ENCODE peak calls at places on chromosomes 7 and 10, in nine cellular contexts. One of them, this sample, is unnamed.

GRCh38 chr10:13233358-13233757 is 816 bp downstream of the UCMA start:
- DNase-seq in GM19239: no peak
- DNase-seq in DMS53: no peak
- DNase-seq in fibroblast of the aortic adventitia: no peak
- DNase-seq in EH: no peak
- DNase-seq in lower lobe of right lung: no peak
- DNase-seq in AG09319: no peak
- DNase-seq in HuH-7.5: no peak
- DNase-seq in H4: no peak
- DNase-seq in this sample: no peak

GRCh38 chr10:122647383-122647968 is 52.2 kb downstream of the C10orf120 start:
- DNase-seq in GM19239: no peak
- DNase-seq in fibroblast of the aortic adventitia: no peak
- DNase-seq in H4: no peak
- DNase-seq in lower lobe of right lung: no peak
- DNase-seq in EH: no peak
- DNase-seq in HuH-7.5: no peak
- DNase-seq in DMS53: no peak
- DNase-seq in AG09319: no peak
- DNase-seq in this sample: no peak

GRCh38 chr10:11908536-11908935 is 85.4 kb downstream of the PROSER2 start:
- DNase-seq in lower lobe of right lung: no peak
- DNase-seq in GM19239: no peak
- DNase-seq in H4: no peak
- DNase-seq in HuH-7.5: no peak
- DNase-seq in DMS53: no peak
- DNase-seq in fibroblast of the aortic adventitia: no peak
- DNase-seq in EH: no peak
- DNase-seq in AG09319: no peak
- DNase-seq in this sample: no peak

GRCh38 chr10:17109475-17110207 is 20.0 kb downstream of the CUBN start:
- DNase-seq in lower lobe of right lung: no peak
- DNase-seq in HuH-7.5: no peak
- DNase-seq in GM19239: no peak
- DNase-seq in AG09319: peak
- DNase-seq in fibroblast of the aortic adventitia: peak
- DNase-seq in EH: peak
- DNase-seq in DMS53: peak
- DNase-seq in H4: peak
- DNase-seq in this sample: no peak

GRCh38 chr7:30173058-30173897 is 38.5 kb downstream of the MTURN start:
- DNase-seq in DMS53: peak
- DNase-seq in HuH-7.5: no peak
- DNase-seq in GM19239: no peak
- DNase-seq in H4: peak
- DNase-seq in EH: peak
- DNase-seq in lower lobe of right lung: peak
- DNase-seq in fibroblast of the aortic adventitia: peak
- DNase-seq in AG09319: peak
- DNase-seq in this sample: peak

GRCh38 chr10:35448687-35449662 is 112.7 kb downstream of the CCNY start:
- DNase-seq in fibroblast of the aortic adventitia: peak
- DNase-seq in EH: no peak
- DNase-seq in H4: no peak
- DNase-seq in DMS53: no peak
- DNase-seq in GM19239: no peak
- DNase-seq in HuH-7.5: no peak
- DNase-seq in lower lobe of right lung: no peak
- DNase-seq in AG09319: no peak
- DNase-seq in this sample: peak

GRCh38 chr10:24462889-24463552 is 254.1 kb downstream of the KIAA1217 start:
- DNase-seq in HuH-7.5: no peak
- DNase-seq in EH: no peak
- DNase-seq in GM19239: no peak
- DNase-seq in fibroblast of the aortic adventitia: peak
- DNase-seq in AG09319: no peak
- DNase-seq in lower lobe of right lung: no peak
- DNase-seq in H4: no peak
- DNase-seq in DMS53: no peak
- DNase-seq in this sample: peak

GRCh38 chr7:105691029-105691691 is 109.9 kb upstream of the EFCAB10 start:
- DNase-seq in GM19239: no peak
- DNase-seq in H4: peak
- DNase-seq in fibroblast of the aortic adventitia: peak
- DNase-seq in HuH-7.5: no peak
- DNase-seq in DMS53: peak
- DNase-seq in lower lobe of right lung: no peak
- DNase-seq in AG09319: peak
- DNase-seq in EH: peak
- DNase-seq in this sample: no peak

GRCh38 chr7:100888529-100888987 is 957 bp downstream of the UFSP1 start:
- DNase-seq in GM19239: no peak
- DNase-seq in HuH-7.5: peak
- DNase-seq in DMS53: peak
- DNase-seq in lower lobe of right lung: no peak
- DNase-seq in EH: no peak
- DNase-seq in H4: peak
- DNase-seq in AG09319: no peak
- DNase-seq in fibroblast of the aortic adventitia: no peak
- DNase-seq in this sample: no peak

GRCh38 chr10:34637419-34637911 is 177.6 kb downstream of the PARD3 start:
- DNase-seq in AG09319: no peak
- DNase-seq in EH: peak
- DNase-seq in GM19239: peak
- DNase-seq in DMS53: peak
- DNase-seq in fibroblast of the aortic adventitia: peak
- DNase-seq in H4: peak
- DNase-seq in HuH-7.5: no peak
- DNase-seq in lower lobe of right lung: peak
- DNase-seq in this sample: peak

GRCh38 chr7:100745184-100745583 is 11.8 kb downstream of the ZAN start:
- DNase-seq in H4: no peak
- DNase-seq in lower lobe of right lung: peak
- DNase-seq in AG09319: no peak
- DNase-seq in DMS53: no peak
- DNase-seq in GM19239: no peak
- DNase-seq in HuH-7.5: no peak
- DNase-seq in fibroblast of the aortic adventitia: peak
- DNase-seq in EH: peak
- DNase-seq in this sample: no peak

This sample was measured in body of pancreas.